ENCODE peak calls at places on chromosomes 13 and 19, in five cellular contexts. F, E, H, N and T are unnamed samples. For H3K4me1, the result is how much of the 10 kb centered on the place peaks cover.

GRCh38 chr19:4044927-4045557 is 21.7 kb downstream of the ZBTB7A start:
- DNase-seq in F (no peak), E (no peak), H (no peak), N (no peak), T (no peak)

GRCh38 chr13:114222461-114222968 is 12.2 kb upstream of the CDC16 start:
- DNase-seq in F (no peak), E (no peak), H (peak), N (peak), T (no peak)

GRCh38 chr19:57817976-57818375 is 3.3 kb upstream of the ZNF552 start:
- DNase-seq in F (no peak), E (no peak), H (no peak), N (no peak), T (no peak)

GRCh38 chr13:109010912-109011311 is 381.5 kb downstream of the MYO16 start:
- DNase-seq in F (no peak), E (no peak), H (no peak), N (no peak), T (no peak)

GRCh38 chr13:110812111-110812868 is 98.8 kb downstream of the ING1 start:
- DNase-seq in F (no peak), E (no peak), H (peak), N (peak), T (no peak)

GRCh38 chr13:38735655-38736440 is 49.0 kb downstream of the FREM2 start:
- DNase-seq in F (no peak), E (no peak), H (no peak), N (no peak), T (no peak)

GRCh38 chr19:41695745-41696144 is 7.7 kb upstream of the CEACAM7 start:
- DNase-seq in F (no peak), E (no peak), H (no peak), N (no peak), T (no peak)

GRCh38 chr19:13015361-13016231 is 20.3 kb downstream of the NFIX start:
- DNase-seq in F (no peak), E (no peak), H (no peak), N (peak), T (no peak)

DNA sequence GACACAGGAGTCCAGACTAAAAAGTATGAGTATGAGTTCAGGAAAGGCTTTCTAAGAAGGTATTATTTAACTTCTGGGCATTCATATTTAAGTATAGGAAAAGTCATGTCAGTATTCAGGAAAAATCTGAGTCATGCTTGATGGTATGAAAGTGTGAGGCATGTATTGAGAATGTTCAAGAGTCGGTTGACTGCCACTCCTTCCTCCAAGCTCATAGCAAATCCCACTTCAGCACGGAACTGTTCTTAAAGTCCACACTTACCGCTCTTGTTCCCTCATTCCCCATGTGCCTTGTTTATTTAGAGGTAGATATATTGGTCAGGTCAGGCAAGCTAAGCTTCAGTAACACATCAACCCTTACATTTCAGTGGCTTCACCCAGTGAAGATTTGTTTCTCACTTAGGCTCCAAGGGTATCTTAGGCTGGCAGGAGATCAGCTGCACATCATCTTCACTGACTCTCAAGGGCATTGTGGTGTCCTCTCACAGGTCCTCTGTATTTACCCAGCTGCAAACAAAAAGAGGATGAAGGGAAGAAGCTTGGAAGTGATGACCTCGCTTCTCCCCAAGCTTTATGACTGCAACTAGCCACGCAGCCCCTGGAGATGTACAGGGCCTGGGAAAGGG is 1189.2 kb downstream of the EFNB2 start:
- DNase-seq in F (no peak), E (no peak), H (peak), N (peak), T (no peak)
- H3K27ac ChIP-seq in F (no peak), E (no peak), H (no peak), N (peak), T (no peak)

DNA sequence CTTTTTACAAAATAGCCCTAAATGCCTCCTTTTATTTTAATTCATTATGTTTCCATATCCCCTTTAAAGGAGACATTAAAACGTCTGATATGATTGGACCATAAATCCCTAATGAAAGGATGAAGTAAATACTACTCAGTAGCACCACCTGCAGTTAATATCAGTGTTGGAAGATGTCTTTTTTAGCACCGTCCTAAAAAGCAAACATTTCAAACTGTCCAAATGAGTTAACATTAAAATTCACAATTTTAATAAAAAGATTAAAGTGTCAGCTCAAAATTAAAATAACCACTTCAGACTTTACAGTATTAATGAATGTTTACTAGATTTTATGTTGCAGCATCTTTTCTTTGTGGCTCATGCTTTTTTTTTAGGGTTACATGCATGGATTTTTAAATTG is 12.3 kb downstream of the ZNF507 start:
- DNase-seq in F (no peak), E (no peak), H (peak), N (peak), T (no peak)
- TF ChIP-seq CTCF in F (no peak), E (no peak), H (peak), N (peak), T (peak)

DNA sequence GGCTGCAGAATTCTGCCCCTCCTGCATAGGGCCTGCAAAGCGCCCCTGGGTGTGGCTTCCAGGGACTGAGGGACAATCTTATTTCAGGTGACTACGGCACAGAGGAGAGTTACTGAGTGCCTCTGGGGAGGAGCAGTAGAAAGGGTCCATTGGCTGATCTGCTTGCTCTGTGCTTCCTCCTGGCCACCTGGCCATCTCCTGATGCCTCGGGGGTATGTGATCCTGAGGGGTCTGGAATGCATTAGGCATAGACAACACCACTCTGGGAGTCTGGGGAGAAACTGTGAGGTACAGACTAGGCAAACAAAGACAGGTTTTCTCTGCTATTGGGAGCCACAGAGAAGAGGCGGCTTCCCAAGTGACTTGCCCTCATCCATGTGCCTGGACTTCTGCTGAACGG is 2.8 kb downstream of the KCTD15 start:
- DNase-seq in F (no peak), E (no peak), H (no peak), N (no peak), T (no peak)
- H3K4me1 ChIP-seq in F (under half), E (under half), H (under half), N (under half), T (under half)

DNA sequence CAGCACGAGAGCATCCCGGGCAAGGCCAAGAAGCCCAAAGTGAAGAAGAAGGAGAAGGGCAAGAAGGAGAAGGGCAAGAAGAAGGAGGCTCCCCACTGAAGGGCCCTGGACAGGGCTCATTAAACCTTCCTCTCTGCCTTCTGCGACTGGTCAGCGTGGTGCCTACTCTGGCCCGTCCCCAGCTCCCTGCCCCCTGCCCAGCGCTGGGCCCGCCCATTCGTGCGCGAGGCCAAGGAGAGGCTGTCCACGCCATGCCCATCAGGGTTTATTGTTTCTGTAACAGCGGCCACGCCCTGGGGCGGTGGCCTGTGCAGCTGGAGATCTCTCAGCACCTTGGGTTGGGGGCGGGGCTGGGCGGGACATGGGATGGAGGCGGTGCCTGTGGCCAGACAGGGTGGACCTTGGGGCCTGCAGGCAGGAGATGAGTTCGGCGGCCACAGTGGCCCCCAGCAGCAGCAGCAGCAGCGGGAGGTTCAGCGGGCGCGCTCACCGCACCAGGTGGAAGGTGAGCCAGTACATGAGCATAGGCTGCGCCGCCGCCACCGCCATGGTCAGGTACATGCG is 897 bp downstream of the C19orf33 start:
- DNase-seq in F (peak), E (no peak), H (peak), N (no peak), T (no peak)
- H3K27ac ChIP-seq in F (peak), E (no peak), H (no peak), N (no peak), T (no peak)

GRCh38 chr13:91078093-91078679 is 269.3 kb upstream of the MIR17HG start:
- DNase-seq in F (no peak), E (no peak), H (peak), N (peak), T (no peak)
- TF ChIP-seq CTCF in F (peak), E (no peak), H (no peak), N (peak), T (peak)

DNA sequence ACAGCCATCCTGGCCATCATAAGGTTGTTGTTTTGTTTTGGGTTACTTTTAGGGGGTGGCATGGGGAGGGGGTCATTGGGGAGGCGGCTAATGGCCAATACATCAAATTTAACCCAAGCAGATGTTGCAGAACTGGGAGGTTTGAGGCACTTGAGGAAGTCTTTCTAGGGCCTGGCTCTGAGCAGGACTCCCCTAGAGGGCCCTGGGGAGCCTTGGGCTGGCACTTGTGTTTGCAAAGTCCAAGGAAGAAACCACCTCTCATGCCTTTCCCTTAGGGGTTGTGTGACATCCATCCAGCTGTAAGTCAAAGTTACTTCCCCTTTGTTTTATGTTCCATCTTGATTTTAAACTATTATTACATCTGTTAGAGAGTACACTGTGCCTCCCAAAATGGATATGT is 160.0 kb downstream of the KATNAL1 start:
- DNase-seq in F (no peak), E (no peak), H (no peak), N (no peak), T (no peak)
- H3K4me1 ChIP-seq in F (under half), E (under half), H (under half), N (under half), T (under half)

GRCh38 chr19:43880483-43880882 is 53.4 kb downstream of the ZNF283 start:
- DNase-seq in F (no peak), E (no peak), H (no peak), N (no peak), T (no peak)

GRCh38 chr19:43883864-43884263 is 51.2 kb downstream of the ZNF45 start:
- DNase-seq in F (no peak), E (no peak), H (no peak), N (no peak), T (no peak)
- H3K27ac ChIP-seq in F (no peak), E (no peak), H (no peak), N (no peak), T (no peak)